ENCODE peak calls at places on chromosomes 1 and 21, in eight cellular contexts. E is AG09309; G is HCT116; Q is glomerular endothelial cell; D is stimulated activated CD4-positive, alpha-beta T cell treated with anti-CD3 and anti-CD28 coated beads, Interleukin-1b, Interleukin-23, amount 100 ng/mL, for 24 hours; H is cardiac fibroblast; P is SHP77; Y is Right ventricle myocardium superior. O is an unnamed sample.

GRCh38 chr1:46492269-46492853 is 2.7 kb downstream of the DMBX1 start:
- DNase-seq in E (no peak), G (no peak), Q (no peak), D (no peak), H (no peak), P (no peak), Y (no peak), O (peak)

GRCh38 chr1:216740334-216740733 is 17.1 kb upstream of the ESRRG start:
- DNase-seq in E (no peak), G (no peak), Q (no peak), D (no peak), H (no peak), P (no peak), Y (no peak), O (no peak)

GRCh38 chr1:966135-966602 is at the start of gene PLEKHN1:
- DNase-seq in E (no peak), G (no peak), Q (no peak), D (no peak), H (peak), P (no peak), Y (no peak), O (no peak)

GRCh38 chr1:172999349-172999748 is 51.4 kb downstream of the TNFSF18 start:
- DNase-seq in E (no peak), G (no peak), Q (no peak), D (no peak), H (peak), P (no peak), Y (no peak), O (no peak)

GRCh38 chr1:35725591-35725990 is 6.9 kb upstream of the C1orf216 start:
- DNase-seq in E (no peak), G (no peak), Q (no peak), D (no peak), H (no peak), P (no peak), Y (no peak), O (no peak)

GRCh38 chr1:184005506-184005905 is 32.0 kb downstream of the COLGALT2 start:
- DNase-seq in E (no peak), G (no peak), Q (no peak), D (no peak), H (no peak), P (no peak), Y (no peak), O (no peak)

GRCh38 chr21:40176732-40177131 is 309.5 kb downstream of the PCP4 start:
- DNase-seq in E (no peak), G (no peak), Q (no peak), D (no peak), H (no peak), P (peak), Y (no peak), O (no peak)

GRCh38 chr1:163414778-163415177 is 93.0 kb downstream of the NUF2 start:
- DNase-seq in E (no peak), G (no peak), Q (no peak), D (no peak), H (no peak), P (no peak), Y (no peak), O (no peak)

GRCh38 chr1:55071477-55071876 is 32.1 kb downstream of the PCSK9 start:
- DNase-seq in E (no peak), G (no peak), Q (peak), D (no peak), H (peak), P (peak), Y (no peak), O (no peak)

GRCh38 chr21:44582055-44582454 is 1.7 kb upstream of the KRTAP10-5 start:
- DNase-seq in E (no peak), G (no peak), Q (no peak), D (no peak), H (no peak), P (peak), Y (no peak), O (no peak)

GRCh38 chr21:27017251-27017650 is 50.4 kb upstream of the ADAMTS5 start:
- DNase-seq in E (no peak), G (no peak), Q (no peak), D (no peak), H (no peak), P (no peak), Y (no peak), O (no peak)

GRCh38 chr1:73907051-73907450 is 290.9 kb downstream of the LRRIQ3 start:
- DNase-seq in E (no peak), G (no peak), Q (no peak), D (no peak), H (no peak), P (no peak), Y (no peak), O (no peak)

GRCh38 chr1:204991342-204991844 is 51.6 kb upstream of the CNTN2 start:
- DNase-seq in E (no peak), G (no peak), Q (no peak), D (no peak), H (no peak), P (no peak), Y (no peak), O (no peak)

GRCh38 chr1:11980676-11980972 is 380 bp downstream of the MFN2 start:
- DNase-seq in E (no peak), G (no peak), Q (no peak), D (no peak), H (no peak), P (no peak), Y (no peak), O (no peak)

GRCh38 chr1:19313961-19314882 is 2.1 kb downstream of the SLC66A1 start:
- DNase-seq in E (no peak), G (no peak), Q (no peak), D (no peak), H (no peak), P (no peak), Y (no peak), O (no peak)

GRCh38 chr1:97202481-97202880 is 480.9 kb downstream of the PTBP2 start:
- DNase-seq in E (no peak), G (no peak), Q (no peak), D (no peak), H (no peak), P (no peak), Y (no peak), O (no peak)

GRCh38 chr1:163168053-163168452 is 34.7 kb downstream of the RGS5 start:
- DNase-seq in E (peak), G (peak), Q (peak), D (no peak), H (peak), P (no peak), Y (no peak), O (no peak)

GRCh38 chr1:116762781-116763115 is 8.5 kb downstream of the CD2 start:
- DNase-seq in E (no peak), G (no peak), Q (no peak), D (no peak), H (no peak), P (no peak), Y (no peak), O (no peak)

GRCh38 chr1:18468570-18468969 is 12.2 kb upstream of the KLHDC7A start:
- DNase-seq in E (no peak), G (no peak), Q (no peak), D (no peak), H (no peak), P (no peak), Y (no peak), O (no peak)

GRCh38 chr1:197911172-197911856 is 5.9 kb upstream of the LHX9 start:
- DNase-seq in E (no peak), G (no peak), Q (no peak), D (no peak), H (no peak), P (no peak), Y (no peak), O (no peak)

O was measured in kidney.